ENCODE peak calls at places on chromosomes 16 and 17, in nine cellular contexts. K, R, W, Z, C, D, E, U and I are unnamed samples.
A peak's percentile ranks its signal among the peaks of the same experiment; 100 is the strongest.

GRCh38 chr16:48681520-48681919 is 71.5 kb upstream of the N4BP1 start:
- DNase-seq in K (no peak), E (no peak), W (no peak), C (no peak), D (no peak), U (no peak), Z (no peak), R (no peak), I (no peak)

GRCh38 chr17:39485555-39485954 is 24.3 kb downstream of the CDK12 start:
- DNase-seq in R (no peak), U (peak; percentile 94), W (no peak), Z (no peak), C (peak; percentile 58), E (no peak), D (no peak), K (no peak), I (no peak)

GRCh38 chr17:42276609-42277341 is 584 bp upstream of the STAT5B start:
- DNase-seq in Z (peak; percentile 76), C (peak; percentile 86), U (peak; percentile 65), W (no peak), D (peak; percentile 74), E (peak; percentile 85), R (peak; percentile 92), K (peak; percentile 58), I (no peak)

GRCh38 chr16:83011101-83011720 is 384.4 kb downstream of the CDH13 start:
- DNase-seq in K (no peak), E (no peak), C (no peak), D (no peak), Z (no peak), R (no peak), W (no peak), U (no peak), I (no peak)

GRCh38 chr17:12097326-12097725 is 76.6 kb downstream of the MAP2K4 start:
- DNase-seq in K (no peak), W (no peak), Z (no peak), U (no peak), C (no peak), E (no peak), D (no peak), R (no peak), I (no peak)

GRCh38 chr16:2324296-2324859 is 16.1 kb downstream of the ABCA3 start:
- DNase-seq in D (no peak), W (no peak), E (no peak), R (no peak), K (no peak), C (no peak), Z (no peak), U (no peak), I (no peak)

GRCh38 chr17:4327638-4328037 is 38.8 kb downstream of the UBE2G1 start:
- DNase-seq in K (no peak), D (no peak), R (no peak), C (no peak), E (no peak), U (peak; percentile 89), Z (no peak), W (no peak), I (no peak)

GRCh38 chr17:4518901-4519300 is 20.2 kb downstream of the SPNS2 start:
- DNase-seq in C (no peak), W (no peak), E (no peak), R (peak; percentile 47), Z (no peak), D (no peak), K (no peak), U (no peak), I (no peak)

GRCh38 chr16:15932939-15933338 is 16.5 kb upstream of the ABCC1 start:
- DNase-seq in Z (no peak), K (no peak), R (no peak), E (no peak), W (no peak), U (no peak), C (no peak), D (no peak), I (no peak)

GRCh38 chr17:76359375-76359774 is 5.7 kb upstream of the PRPSAP1 start:
- DNase-seq in Z (no peak), K (no peak), E (no peak), C (no peak), R (no peak), D (no peak), W (no peak), U (no peak), I (no peak)

GRCh38 chr16:4244254-4244812 is 2.5 kb upstream of the SRL start:
- DNase-seq in U (no peak), E (no peak), K (peak; percentile 82), Z (no peak), D (peak; percentile 62), R (no peak), C (peak; percentile 58), W (no peak), I (no peak)

GRCh38 chr16:72905581-72905980 is 142.3 kb downstream of the ZFHX3 start:
- DNase-seq in Z (no peak), C (no peak), E (no peak), K (no peak), R (no peak), D (no peak), U (peak; percentile 67), W (no peak), I (no peak)

GRCh38 chr16:35908152-35908551 is 2448.7 kb downstream of the TP53TG3F start:
- DNase-seq in K (no peak), U (no peak), Z (no peak), W (no peak), E (no peak), D (no peak), C (no peak), R (no peak), I (no peak)

GRCh38 chr17:40535438-40535837 is 29.8 kb downstream of the CCR7 start:
- DNase-seq in W (no peak), C (no peak), U (no peak), E (no peak), R (no peak), K (no peak), D (no peak), Z (no peak), I (no peak)

GRCh38 chr16:84024854-84025253 is 17.7 kb downstream of the SLC38A8 start:
- DNase-seq in W (no peak), Z (no peak), D (no peak), U (peak; percentile 9), C (no peak), K (no peak), R (no peak), E (no peak), I (no peak)

GRCh38 chr16:66652661-66653060 is 43.9 kb downstream of the CMTM4 start:
- DNase-seq in W (no peak), R (peak; percentile 10), C (no peak), D (no peak), K (no peak), U (no peak), Z (no peak), E (no peak), I (no peak)

GRCh38 chr16:66650707-66651473 is 45.7 kb downstream of the CMTM4 start:
- DNase-seq in D (peak; percentile 78), W (peak; percentile 92), U (peak; percentile 86), C (peak; percentile 91), E (peak; percentile 80), R (peak; percentile 85), K (peak; percentile 89), Z (peak; percentile 75), I (peak; percentile 90)

GRCh38 chr16:66649636-66650205 is 45.2 kb downstream of the CMTM3 start:
- DNase-seq in R (peak; percentile 48), K (no peak), U (no peak), Z (no peak), C (peak; percentile 20), D (peak; percentile 73), W (no peak), E (no peak), I (no peak)

GRCh38 chr16:66651965-66652364 is 44.6 kb downstream of the CMTM4 start:
- DNase-seq in E (no peak), R (peak; percentile 47), K (no peak), D (peak; percentile 32), C (no peak), Z (no peak), U (no peak), W (no peak), I (no peak)

GRCh38 chr16:66651474-66651765 is 45.1 kb downstream of the CMTM4 start:
- DNase-seq in Z (no peak), W (no peak), C (no peak), U (no peak), K (no peak), D (no peak), E (no peak), R (no peak), I (no peak)
- H3K4me3 ChIP-seq in Z (no peak overlapping the region), W (no peak overlapping the region), C (no peak overlapping the region), U (no peak overlapping the region), K (peak overlapping the region; percentile 34), D (peak overlapping the region; percentile 14), E (no peak overlapping the region), R (peak overlapping the region; percentile 28), I (peak overlapping the region; percentile 68)

DNA sequence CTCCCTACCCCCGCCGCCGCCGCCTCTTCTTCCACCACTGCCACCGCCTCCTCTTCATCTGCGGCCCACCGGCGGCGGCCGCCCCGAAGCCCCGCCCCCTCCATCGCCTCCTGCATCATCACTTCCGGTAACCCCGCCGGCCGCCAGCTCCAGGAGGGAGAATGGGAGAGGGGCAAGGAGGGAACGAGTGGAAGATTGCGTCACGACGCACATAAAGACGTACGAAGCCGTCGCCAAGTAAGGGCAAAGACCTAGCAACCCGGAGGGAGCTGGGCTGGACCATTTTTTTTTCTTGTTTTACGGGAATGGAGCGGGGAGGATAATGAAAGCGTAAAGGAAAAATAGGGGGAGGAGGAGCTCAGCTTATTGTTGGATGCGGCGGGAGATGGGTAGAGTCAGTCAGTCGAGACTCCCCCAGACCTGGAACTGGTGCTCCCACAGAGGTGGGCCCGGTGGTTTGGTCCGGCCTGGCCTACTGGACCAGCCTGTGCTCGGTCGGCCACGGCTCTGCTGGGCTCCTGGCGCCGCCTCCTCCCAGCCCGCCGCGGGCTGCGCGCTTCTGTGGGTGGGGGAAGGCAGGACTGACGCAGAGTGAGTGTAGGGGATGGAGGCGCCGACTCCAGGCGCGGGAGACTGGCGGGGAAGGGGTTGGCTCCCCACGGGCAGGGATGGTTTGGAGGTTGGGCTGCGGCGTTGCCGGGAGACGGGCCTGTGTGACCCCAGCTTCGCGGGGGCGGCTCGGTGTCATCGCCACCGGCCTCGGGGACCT is at the start of the genes DCUN1D3 and LYRM1:
- DNase-seq in Z (peak; percentile 96), K (peak; percentile 99), R (peak; percentile 99), U (peak; percentile 98), E (peak; percentile 98), D (peak; percentile 95), W (peak; percentile 97), C (peak; percentile 99), I (peak; percentile 80)
- H3K4me1 ChIP-seq in Z (peaks cover 67% of the 10 kb centered on the region), K (peaks cover 36% of the 10 kb centered on the region), R (peaks cover 78% of the 10 kb centered on the region), U (peaks cover 62% of the 10 kb centered on the region), E (peaks cover 9% of the 10 kb centered on the region), D (peaks cover 73% of the 10 kb centered on the region), W (peaks cover 55% of the 10 kb centered on the region), C (peaks cover 53% of the 10 kb centered on the region), I (peaks cover 40% of the 10 kb centered on the region)

GRCh38 chr17:48338720-48339119 is 91.3 kb downstream of the SKAP1 start:
- DNase-seq in K (no peak), W (no peak), Z (no peak), C (no peak), E (no peak), R (no peak), D (no peak), U (no peak), I (no peak)
- H3K4me3 ChIP-seq in K (no peak overlapping the region), W (no peak overlapping the region), Z (no peak overlapping the region), C (no peak overlapping the region), E (no peak overlapping the region), R (no peak overlapping the region), D (no peak overlapping the region), U (no peak overlapping the region), I (no peak overlapping the region)

DNA sequence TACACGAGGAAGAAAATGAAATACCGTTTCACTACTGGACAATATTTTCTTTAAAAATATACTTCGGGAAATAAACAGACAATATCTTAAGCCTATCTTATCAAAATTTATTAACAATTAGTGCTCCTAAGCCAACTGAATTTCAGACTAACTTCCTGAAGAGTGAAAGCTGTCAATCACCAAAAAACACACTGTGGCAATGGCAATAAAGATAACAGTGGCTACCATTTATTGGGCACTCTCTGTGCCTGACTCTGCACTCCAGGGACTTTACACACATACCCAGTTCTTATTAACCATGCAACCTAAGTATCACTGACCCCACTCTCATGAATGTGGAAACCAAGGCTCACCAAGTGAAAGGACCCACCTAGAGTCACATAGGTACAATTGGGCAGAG is 83.7 kb downstream of the NCOR1 start:
- DNase-seq in C (no peak), U (no peak), K (no peak), D (no peak), E (no peak), Z (no peak), W (no peak), R (no peak), I (no peak)
- H3K4me1 ChIP-seq in C (peaks cover 5% of the 10 kb centered on the region), U (peaks cover 3% of the 10 kb centered on the region), K (no peaks in the 10 kb centered on the region), D (no peaks in the 10 kb centered on the region), E (peaks cover 6% of the 10 kb centered on the region), Z (peaks cover 10% of the 10 kb centered on the region), W (no peaks in the 10 kb centered on the region), R (no peaks in the 10 kb centered on the region), I (no peaks in the 10 kb centered on the region)